ENCODE peak calls at places on chromosomes 4 and X, in seven cellular contexts. W is lower lobe of right lung, X is neural progenitor cell, L is heart left ventricle, Z is adrenal gland, J is uterus, P is small intestine. T is an unnamed sample. For H3K9me3, the result is how much of the 10 kb centered on the place peaks cover.

GRCh38 chr4:1518997-1519700 is 112.9 kb upstream of the NKX1-1 start:
- DNase-seq in W (peak), X (no peak), L (no peak), Z (no peak), J (no peak), P (no peak), T (peak)

GRCh38 chrX:101931104-101931493 is 728 bp downstream of the ZMAT1 start:
- DNase-seq in W (no peak), X (peak), L (no peak), Z (no peak), J (no peak), P (no peak), T (no peak)

GRCh38 chr4:70591955-70592582 is at the start of gene AMBN:
- DNase-seq in W (no peak), X (no peak), L (no peak), Z (no peak), J (no peak), P (no peak), T (no peak)

GRCh38 chrX:85994228-85994627 is 53.1 kb downstream of the CHM start:
- DNase-seq in W (no peak), X (no peak), L (no peak), Z (no peak), J (no peak), P (no peak), T (no peak)

GRCh38 chr4:183241322-183241640 is 78.8 kb downstream of the CLDN22 start:
- DNase-seq in W (no peak), X (no peak), L (no peak), Z (no peak), J (no peak), P (no peak), T (no peak)

GRCh38 chr4:165152527-165152926 is 39.9 kb upstream of the TMEM192 start:
- DNase-seq in W (no peak), X (no peak), L (no peak), Z (no peak), J (no peak), P (no peak), T (no peak)

GRCh38 chr4:8250167-8250566 is 19.4 kb upstream of the HTRA3 start:
- DNase-seq in W (no peak), X (no peak), L (no peak), Z (no peak), J (no peak), P (no peak), T (no peak)

GRCh38 chr4:77152421-77152820 is 4.6 kb upstream of the CCNG2 start:
- DNase-seq in W (no peak), X (peak), L (no peak), Z (no peak), J (no peak), P (no peak), T (no peak)

GRCh38 chr4:163701915-163702314 is 207.4 kb downstream of the TMA16 start:
- DNase-seq in W (no peak), X (no peak), L (no peak), Z (no peak), J (no peak), P (no peak), T (no peak)

GRCh38 chr4:1242506-1243450 is 6.2 kb downstream of the CTBP1 start:
- DNase-seq in W (no peak), X (no peak), L (peak), Z (no peak), J (no peak), P (no peak), T (no peak)

GRCh38 chr4:153764611-153765368 is 5.0 kb upstream of the RNF175 start:
- DNase-seq in W (no peak), X (peak), L (no peak), Z (no peak), J (no peak), P (no peak), T (no peak)

GRCh38 chrX:75131973-75132627 is 24.0 kb downstream of the ABCB7 start:
- DNase-seq in W (no peak), X (peak), L (peak), Z (peak), J (no peak), P (no peak), T (no peak)

GRCh38 chr4:180394730-180395129 is 1848.5 kb upstream of the TENM3 start:
- DNase-seq in W (no peak), X (no peak), L (no peak), Z (no peak), J (no peak), P (no peak), T (no peak)

DNA sequence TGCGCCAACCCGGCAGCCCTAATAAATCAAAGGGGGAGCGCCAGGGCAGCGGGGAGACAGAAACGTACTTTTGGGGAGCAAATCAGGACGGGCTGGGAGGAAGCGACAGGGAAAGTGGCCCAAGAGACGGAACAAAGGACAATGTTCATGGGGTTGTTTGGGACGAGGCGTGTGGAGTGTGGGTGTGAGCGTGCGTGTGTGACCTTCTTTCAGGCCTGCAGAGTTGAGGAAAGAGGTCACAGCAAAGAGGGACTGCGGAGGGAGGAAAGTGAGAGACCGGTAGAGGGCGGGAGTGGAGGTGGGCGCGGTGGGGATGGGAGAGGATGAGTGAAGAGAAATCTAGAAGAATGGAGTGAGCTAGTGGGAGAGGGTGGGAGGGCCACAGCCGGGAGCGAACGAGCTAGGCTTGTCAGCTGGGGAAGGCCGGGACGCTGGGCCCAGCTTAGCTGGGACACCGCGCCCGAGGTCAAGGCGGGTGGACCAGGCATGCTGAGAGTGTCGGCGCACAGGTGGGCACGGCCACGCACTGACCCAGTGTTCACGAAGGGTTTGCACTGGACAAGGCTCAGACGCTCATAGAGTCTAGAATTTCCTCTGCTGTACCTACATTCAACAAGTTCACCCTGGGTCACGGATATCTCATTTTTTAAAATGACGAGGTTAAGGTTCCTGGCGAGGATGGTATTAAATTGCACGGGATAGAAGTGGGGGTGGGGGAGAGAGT is 14.7 kb upstream of the PITX2 start:
- DNase-seq in W (no peak), X (peak), L (no peak), Z (no peak), J (no peak), P (no peak), T (peak)
- H3K4me3 ChIP-seq in W (no peak), X (peak), L (peak), Z (no peak), J (peak), P (no peak), T (no peak)

DNA sequence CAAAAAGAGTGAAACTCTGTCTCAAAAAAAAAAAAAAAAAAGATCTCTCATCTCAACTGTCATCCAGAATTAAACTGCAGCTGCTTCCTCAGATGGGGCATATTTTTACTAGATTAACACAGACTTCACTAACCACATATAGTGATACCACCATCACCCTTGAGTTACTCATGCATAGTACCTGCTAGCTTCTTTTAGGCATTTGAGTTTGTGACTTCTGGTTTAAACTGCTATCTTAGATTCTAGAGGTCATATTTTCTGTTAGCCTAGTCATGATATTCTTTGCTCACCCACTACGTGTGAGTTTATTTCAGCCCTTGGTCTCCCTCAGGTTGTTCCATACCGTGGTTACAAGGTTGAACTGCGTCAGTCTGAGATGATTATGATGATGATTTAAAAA is 154.9 kb upstream of the BMP3 start:
- DNase-seq in W (no peak), X (no peak), L (no peak), Z (no peak), J (no peak), P (no peak), T (no peak)
- H3K9me3 ChIP-seq in W (under half), X (under half), L (under half), Z (under half), J (under half), P (under half), T (under half)

GRCh38 chr4:185290656-185291055 is 81.3 kb downstream of the SNX25 start:
- DNase-seq in W (no peak), X (no peak), L (no peak), Z (no peak), J (no peak), P (no peak), T (no peak)
- H3K27ac ChIP-seq in W (peak), X (no peak), L (no peak), Z (no peak), J (no peak), P (no peak), T (no peak)

DNA sequence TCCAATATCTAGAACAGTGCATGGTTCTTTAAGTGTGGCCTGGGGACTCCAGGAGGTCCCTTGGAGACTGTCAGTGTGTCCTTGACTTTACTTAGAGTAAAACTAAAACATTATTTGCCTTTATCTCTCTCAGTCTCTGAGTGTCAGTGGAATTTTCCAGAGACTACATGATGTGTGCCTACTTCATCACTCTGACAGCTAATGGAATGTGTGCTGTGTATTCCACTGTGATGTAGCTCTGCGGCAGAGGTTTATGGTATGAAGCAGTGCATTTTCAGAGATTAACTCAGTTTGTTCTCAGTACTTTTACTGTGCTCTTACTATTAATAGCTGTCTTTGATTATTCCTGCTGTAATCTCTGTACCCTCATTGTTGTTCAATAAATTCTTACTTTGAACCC is 85.6 kb downstream of the MANBA start:
- DNase-seq in W (no peak), X (no peak), L (no peak), Z (no peak), J (no peak), P (no peak), T (no peak)
- H3K4me3 ChIP-seq in W (no peak), X (no peak), L (no peak), Z (no peak), J (no peak), P (no peak), T (no peak)

GRCh38 chr4:2812985-2813384 is 20.1 kb downstream of the SH3BP2 start:
- DNase-seq in W (no peak), X (no peak), L (no peak), Z (no peak), J (no peak), P (no peak), T (no peak)

GRCh38 chr4:2812600-2812932 is 19.7 kb downstream of the SH3BP2 start:
- DNase-seq in W (no peak), X (no peak), L (no peak), Z (no peak), J (no peak), P (no peak), T (no peak)

GRCh38 chr4:2813446-2814405 is 20.8 kb downstream of the SH3BP2 start:
- DNase-seq in W (no peak), X (no peak), L (no peak), Z (no peak), J (no peak), P (no peak), T (no peak)

GRCh38 chr4:2816401-2816954 is 23.6 kb downstream of the SH3BP2 start:
- DNase-seq in W (no peak), X (no peak), L (no peak), Z (no peak), J (no peak), P (no peak), T (no peak)

DNA sequence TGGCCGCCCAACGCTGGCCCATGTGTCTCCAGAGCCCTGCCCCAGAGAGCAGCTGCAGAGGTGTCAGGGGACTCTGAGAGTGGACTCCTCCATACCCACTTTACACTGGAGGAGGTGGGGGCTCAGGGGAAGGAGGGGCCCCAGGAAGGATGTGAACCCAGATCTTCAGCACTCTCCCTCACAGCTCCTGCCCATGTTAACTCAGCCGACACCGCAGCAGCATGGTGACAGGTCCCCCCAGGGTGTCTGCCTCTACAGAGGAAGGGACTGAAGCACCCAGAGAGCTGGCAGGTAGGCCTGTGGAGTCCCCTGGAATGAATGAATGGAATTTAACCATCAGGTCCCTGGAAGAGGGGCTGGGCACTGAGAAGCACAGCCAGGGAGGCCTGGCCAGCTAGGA is 21.7 kb downstream of the SH3BP2 start:
- DNase-seq in W (no peak), X (no peak), L (no peak), Z (no peak), J (no peak), P (no peak), T (no peak)
- H3K9me3 ChIP-seq in W (under half), X (under half), L (under half), Z (under half), J (under half), P (under half), T (under half)

GRCh38 chr4:123398803-123399637 is 2.4 kb downstream of the SPRY1 start:
- DNase-seq in W (peak), X (peak), L (peak), Z (peak), J (peak), P (peak), T (peak)
- H3K27ac ChIP-seq in W (peak), X (peak), L (peak), Z (peak), J (peak), P (peak), T (peak)

GRCh38 chrX:40091691-40092421 is 5.9 kb downstream of the BCOR start:
- DNase-seq in W (no peak), X (peak), L (no peak), Z (no peak), J (no peak), P (no peak), T (peak)

GRCh38 chrX:40094900-40095587 is 2.7 kb downstream of the BCOR start:
- DNase-seq in W (no peak), X (peak), L (no peak), Z (no peak), J (no peak), P (no peak), T (no peak)

GRCh38 chrX:40092808-40093435 is 4.8 kb downstream of the BCOR start:
- DNase-seq in W (no peak), X (no peak), L (no peak), Z (no peak), J (no peak), P (no peak), T (no peak)

GRCh38 chrX:40094041-40094899 is 3.5 kb downstream of the BCOR start:
- DNase-seq in W (peak), X (peak), L (peak), Z (peak), J (peak), P (peak), T (peak)

DNA sequence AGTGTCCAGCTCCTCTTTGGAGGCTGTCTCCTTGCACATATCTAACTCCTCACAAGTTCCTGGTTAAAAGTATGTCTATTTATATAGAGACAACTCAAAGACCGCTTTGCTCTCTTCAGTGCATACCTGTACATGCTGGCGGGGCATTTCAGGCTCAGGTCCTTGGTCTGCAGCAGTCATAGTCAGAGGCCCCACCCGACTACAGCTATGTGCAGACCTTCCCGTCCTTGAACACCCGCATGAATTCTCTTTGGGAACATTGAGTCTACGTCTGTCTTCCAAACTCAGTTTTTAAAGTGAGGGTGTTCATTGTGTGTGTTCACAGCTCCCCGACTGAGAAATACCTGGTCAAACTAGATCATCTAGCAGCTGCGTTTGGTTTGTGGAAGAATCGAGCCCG is 4.2 kb downstream of the BCOR start:
- DNase-seq in W (no peak), X (peak), L (no peak), Z (no peak), J (no peak), P (no peak), T (peak)
- H3K4me3 ChIP-seq in W (peak), X (peak), L (peak), Z (no peak), J (peak), P (peak), T (no peak)

GRCh38 chrX:63101879-63102620 is 249.1 kb downstream of the SPIN4 start:
- DNase-seq in W (no peak), X (no peak), L (no peak), Z (no peak), J (no peak), P (no peak), T (no peak)
- H3K9me3 ChIP-seq in W (under half), X (under half), L (under half), Z (under half), J (under half), P (under half), T (under half)

GRCh38 chr4:17332483-17332882 is 179.4 kb downstream of the QDPR start:
- DNase-seq in W (no peak), X (no peak), L (no peak), Z (no peak), J (no peak), P (no peak), T (no peak)

GRCh38 chr4:17336524-17336941 is 175.4 kb downstream of the QDPR start:
- DNase-seq in W (no peak), X (no peak), L (peak), Z (peak), J (peak), P (peak), T (no peak)

GRCh38 chr4:17336069-17336468 is 175.8 kb downstream of the QDPR start:
- DNase-seq in W (no peak), X (no peak), L (no peak), Z (no peak), J (no peak), P (no peak), T (no peak)

GRCh38 chr4:17336986-17337385 is 174.9 kb downstream of the QDPR start:
- DNase-seq in W (no peak), X (no peak), L (no peak), Z (no peak), J (no peak), P (no peak), T (no peak)

DNA sequence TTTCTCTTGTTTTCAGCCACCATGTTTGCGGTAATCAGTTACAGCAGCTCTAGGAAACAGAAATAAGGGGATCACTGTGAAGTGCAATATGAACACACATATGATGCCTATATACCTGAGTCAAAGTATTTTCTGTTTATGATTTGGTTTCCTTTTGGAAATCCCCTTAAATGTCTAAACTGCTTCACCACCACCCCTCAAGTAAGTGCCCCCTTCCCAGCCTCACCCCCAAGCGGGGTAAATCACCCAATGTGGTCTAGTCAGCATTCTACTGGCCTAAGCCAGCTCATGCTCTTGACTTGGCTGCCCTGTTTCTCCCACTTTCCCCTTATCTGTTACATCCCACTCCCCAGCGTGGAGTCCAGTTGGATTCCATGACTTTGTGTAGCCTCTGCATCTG is 176.5 kb downstream of the QDPR start:
- DNase-seq in W (no peak), X (no peak), L (no peak), Z (no peak), J (no peak), P (no peak), T (no peak)
- H3K27ac ChIP-seq in W (no peak), X (no peak), L (no peak), Z (no peak), J (peak), P (no peak), T (no peak)

T was measured in aorta.